ENCODE peak calls at places on chromosomes 16 and 17, in nine cellular contexts. Z is AG09309, E is esophagus squamous epithelium, G is H9, U is heart left ventricle, B is uterus, M is mucosa of descending colon, A is fibroblast of lung, N is SK-N-SH. K is an unnamed sample.

GRCh38 chr17:49742256-49742655 is 21.7 kb downstream of the FAM117A start:
- DNase-seq in Z (no peak), E (no peak), G (no peak), M (no peak), U (no peak), N (no peak), B (no peak), A (no peak), K (no peak)

GRCh38 chr17:72984145-72984924 is 108.2 kb downstream of the SLC39A11 start:
- DNase-seq in E (no peak), U (no peak), G (no peak), A (peak; percentile 87), N (no peak), B (no peak), M (no peak), Z (peak; percentile 57), K (peak; percentile 30)

GRCh38 chr16:75379339-75379738 is 54.0 kb downstream of the CFDP1 start:
- DNase-seq in Z (no peak), A (no peak), N (no peak), B (no peak), G (no peak), M (no peak), E (no peak), U (no peak), K (no peak)

GRCh38 chr17:54979657-54980056 is 11.1 kb downstream of the STXBP4 start:
- DNase-seq in A (no peak), N (no peak), G (no peak), U (no peak), B (no peak), E (no peak), Z (no peak), M (no peak), K (no peak)

GRCh38 chr17:60372790-60373483 is 19.0 kb downstream of the USP32 start:
- DNase-seq in U (no peak), N (no peak), B (no peak), M (no peak), E (no peak), A (peak; percentile 65), G (no peak), Z (no peak), K (no peak)

GRCh38 chr17:5555254-5555653 is 29.1 kb downstream of the NLRP1 start:
- DNase-seq in G (no peak), E (no peak), M (no peak), B (no peak), U (no peak), N (no peak), Z (peak; percentile 28), A (peak; percentile 33), K (no peak)

GRCh38 chr17:35775583-35775982 is 14.9 kb downstream of the C17orf50 start:
- DNase-seq in U (no peak), A (no peak), B (no peak), N (no peak), Z (no peak), E (no peak), M (no peak), G (no peak), K (no peak)

GRCh38 chr17:81057079-81057730 is 22.3 kb downstream of the BAIAP2 start:
- DNase-seq in N (peak; percentile 84), U (no peak), B (peak; percentile 55), M (peak; percentile 88), E (no peak), G (no peak), A (peak; percentile 79), Z (no peak), K (no peak)

GRCh38 chr16:87528690-87529579 is 36.1 kb upstream of the ZCCHC14 start:
- DNase-seq in Z (no peak), U (no peak), B (no peak), G (no peak), E (no peak), M (no peak), N (no peak), A (no peak), K (no peak)

GRCh38 chr17:83080641-83081560 is 1.5 kb downstream of the METRNL start:
- DNase-seq in M (no peak), Z (no peak), B (peak; percentile 53), E (no peak), A (peak; percentile 22), G (no peak), N (peak; percentile 77), U (no peak), K (no peak)

GRCh38 chr16:80105160-80105559 is 435.6 kb upstream of the DYNLRB2 start:
- DNase-seq in E (no peak), Z (no peak), B (no peak), A (no peak), U (no peak), G (no peak), N (no peak), M (no peak), K (no peak)

GRCh38 chr17:18382441-18383078 is 5.0 kb downstream of the EVPLL start:
- DNase-seq in M (no peak), B (no peak), Z (no peak), N (no peak), A (no peak), E (no peak), G (peak; percentile 44), U (no peak), K (no peak)

GRCh38 chr17:69246726-69247375 is 18.2 kb upstream of the ABCA10 start:
- DNase-seq in B (no peak), Z (no peak), U (no peak), G (no peak), A (peak; percentile 76), N (peak; percentile 39), M (no peak), E (no peak), K (peak; percentile 15)
- TF ChIP-seq CTCF in B (peak; percentile 67), Z (peak; percentile 33), U (peak; percentile 67), G (peak; percentile 78), A (peak; percentile 15), N (peak; percentile 95), M (no peak), E (peak; percentile 64), K (peak; percentile 44)

GRCh38 chr16:19304670-19305240 is 19.2 kb downstream of the CLEC19A start:
- DNase-seq in G (no peak), U (no peak), Z (no peak), M (no peak), B (no peak), A (no peak), N (no peak), E (no peak), K (no peak)
- TF ChIP-seq CTCF in G (no peak), U (no peak), Z (no peak), M (no peak), B (no peak), A (no peak), N (no peak), E (no peak), K (no peak)

DNA sequence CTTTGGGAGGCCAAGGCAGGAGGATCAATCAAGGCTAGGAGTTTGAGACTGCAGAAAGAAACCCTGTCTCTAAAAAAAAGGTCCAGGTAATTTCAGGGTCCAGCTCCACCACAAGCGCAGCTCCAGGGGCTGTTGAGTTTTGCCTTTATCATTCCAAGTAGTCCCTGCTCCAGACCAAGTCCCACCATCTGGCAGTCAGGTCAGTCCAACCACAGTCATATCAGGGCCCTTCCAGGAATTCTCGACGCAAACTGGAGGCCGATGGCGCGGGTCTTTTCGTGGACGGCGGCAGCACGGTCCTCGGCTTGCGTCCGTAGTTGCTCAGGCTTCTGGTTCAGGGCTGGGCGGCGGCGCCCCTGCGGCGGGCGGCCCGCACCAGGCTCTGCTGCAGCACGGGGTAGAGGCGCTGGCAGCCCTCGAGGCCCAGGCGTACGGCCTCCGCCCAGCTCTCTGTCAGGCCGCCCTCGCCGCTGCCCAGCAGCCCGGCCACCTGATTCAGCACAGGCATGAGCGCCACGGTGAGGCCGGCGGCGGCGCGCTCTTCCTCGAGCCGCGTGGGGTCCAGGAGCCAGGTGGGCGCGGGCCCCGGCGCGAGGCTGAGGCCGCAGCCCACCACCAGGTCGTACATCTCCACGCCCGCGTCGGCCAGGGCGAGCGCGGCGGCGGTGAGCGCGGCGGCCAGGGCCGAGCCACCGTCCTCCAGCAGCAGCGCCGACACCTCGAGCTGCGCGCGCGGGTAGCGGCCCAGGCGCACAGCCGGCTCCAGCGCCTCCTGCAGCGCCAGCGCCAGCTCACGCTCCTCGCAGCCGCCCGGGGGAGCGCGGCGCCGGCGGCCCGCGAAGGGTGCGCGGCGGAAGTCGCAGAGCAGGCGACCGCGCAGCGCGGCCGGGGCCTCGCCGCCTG is 741 bp downstream of the EXOSC6 start:
- DNase-seq in N (peak; percentile 76), Z (no peak), E (no peak), A (peak; percentile 43), G (peak; percentile 51), U (no peak), M (peak; percentile 70), B (peak; percentile 22), K (no peak)
- TF ChIP-seq CTCF in N (no peak), Z (no peak), E (no peak), A (no peak), G (no peak), U (no peak), M (no peak), B (no peak), K (no peak)

GRCh38 chr16:15641753-15642556 is 999 bp downstream of the MARF1 start:
- DNase-seq in M (no peak), E (no peak), G (no peak), Z (no peak), A (no peak), N (no peak), U (no peak), B (no peak), K (no peak)

GRCh38 chr16:15643453-15644305 is 725 bp upstream of the MARF1 start:
- DNase-seq in M (no peak), U (peak; percentile 34), Z (peak; percentile 27), A (peak; percentile 79), G (no peak), B (peak; percentile 28), N (peak; percentile 65), E (no peak), K (no peak)

GRCh38 chr16:15640966-15641365 is 2.0 kb downstream of the MARF1 start:
- DNase-seq in G (no peak), A (no peak), Z (no peak), M (no peak), N (no peak), E (no peak), U (no peak), B (no peak), K (no peak)

GRCh38 chr16:15644306-15644961 is 1.5 kb upstream of the MARF1 start:
- DNase-seq in A (no peak), E (no peak), B (no peak), G (no peak), N (peak; percentile 17), U (no peak), Z (peak; percentile 55), M (no peak), K (no peak)

DNA sequence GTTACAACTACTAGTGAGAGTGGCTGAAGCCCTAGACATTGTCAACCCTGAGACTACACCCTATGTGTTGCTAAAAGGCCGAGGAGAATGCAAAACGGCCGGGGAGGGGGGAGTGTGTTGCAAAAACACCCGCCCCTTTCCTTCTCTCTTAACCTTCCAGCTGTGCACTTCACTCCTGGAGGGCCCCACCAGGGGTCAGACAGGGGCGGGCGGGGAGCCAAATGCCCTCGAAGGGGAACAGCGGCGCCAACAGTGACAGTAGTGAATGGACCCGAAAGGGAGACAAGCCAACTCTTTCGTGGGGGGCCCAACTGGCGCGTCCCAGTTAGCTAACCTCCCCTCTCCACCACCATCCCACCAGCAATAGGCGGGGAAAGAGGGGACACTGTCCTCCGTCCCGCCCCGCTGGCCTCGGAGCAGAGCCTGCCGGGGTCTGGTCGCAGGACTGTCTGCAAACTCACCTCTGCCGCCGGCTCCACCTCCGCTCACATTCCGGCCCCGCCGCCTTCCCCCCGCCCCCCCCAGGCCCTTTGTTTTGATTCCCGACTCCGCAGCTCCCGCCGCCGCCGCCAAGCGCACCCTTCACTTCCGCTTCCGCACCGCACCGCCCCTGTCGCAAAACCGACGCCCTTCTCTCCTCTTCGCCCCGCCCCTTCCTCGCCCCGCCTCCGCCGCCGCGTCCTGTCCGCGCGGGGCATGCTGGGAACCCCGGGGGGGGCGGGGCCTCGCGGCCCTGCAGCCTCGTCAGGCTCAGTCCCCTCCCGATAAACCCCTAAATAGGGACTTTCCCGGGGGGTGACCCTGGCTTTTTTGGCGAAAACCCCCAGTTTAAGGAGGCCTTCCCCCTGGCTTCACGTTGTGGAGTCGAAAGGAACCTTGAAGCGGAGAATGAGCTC is at the start of gene MARF1:
- DNase-seq in U (peak; percentile 99), E (peak; percentile 91), G (peak; percentile 98), N (peak; percentile 94), Z (peak; percentile 53), M (peak; percentile 99), B (peak; percentile 99), A (peak; percentile 93), K (peak; percentile 85)
- TF ChIP-seq CTCF in U (peak; percentile 24), E (peak; percentile 29), G (peak; percentile 45), N (peak; percentile 47), Z (peak; percentile 37), M (no peak), B (no peak), A (peak; percentile 33), K (peak; percentile 29)

K was measured in AG09319.